ENCODE peak calls at places on chromosome X, in four cellular contexts. D is HepG2, Z is GM12878, N is WTC11. S is an unnamed sample.

GRCh38 chrX:147228153-147228552 is 413.6 kb upstream of the CXorf51A start:
- DNase-seq in D (no peak), Z (no peak), N (no peak), S (no peak)

GRCh38 chrX:11480626-11481025 is 185.1 kb downstream of the ARHGAP6 start:
- DNase-seq in D (no peak), Z (no peak), N (no peak), S (peak)

GRCh38 chrX:70554948-70555347 is 110.3 kb downstream of the DLG3 start:
- DNase-seq in D (no peak), Z (no peak), N (no peak), S (no peak)

GRCh38 chrX:111555559-111555958 is 44.1 kb downstream of the SERTM2 start:
- DNase-seq in D (no peak), Z (no peak), N (peak), S (no peak)

GRCh38 chrX:100911731-100912130 is 17.0 kb downstream of the XKRX start:
- DNase-seq in D (no peak), Z (no peak), N (no peak), S (no peak)

GRCh38 chrX:10157545-10157944 is 770 bp downstream of the CLCN4 start:
- DNase-seq in D (no peak), Z (no peak), N (no peak), S (no peak)

GRCh38 chrX:13180807-13181206 is 136.4 kb upstream of the FAM9C start:
- DNase-seq in D (no peak), Z (no peak), N (no peak), S (no peak)

GRCh38 chrX:95383778-95384177 is 1300.9 kb upstream of the DIAPH2 start:
- DNase-seq in D (no peak), Z (no peak), N (no peak), S (no peak)

GRCh38 chrX:153494541-153495361 is at the start of gene BGN:
- DNase-seq in D (peak), Z (no peak), N (peak), S (peak)

GRCh38 chrX:130539721-130540321 is 138.0 kb downstream of the RBMX2 start:
- DNase-seq in D (peak), Z (no peak), N (peak), S (peak)

GRCh38 chrX:134727363-134727762 is 69.1 kb upstream of the PLAC1 start:
- DNase-seq in D (peak), Z (no peak), N (no peak), S (no peak)

GRCh38 chrX:153647461-153648357 is 706 bp downstream of the DUSP9 start:
- DNase-seq in D (no peak), Z (no peak), N (no peak), S (no peak)

GRCh38 chrX:108447303-108447702 is 7.7 kb downstream of the COL4A5 start:
- DNase-seq in D (peak), Z (no peak), N (no peak), S (no peak)

GRCh38 chrX:8731579-8732395 is at the start of gene ANOS1:
- DNase-seq in D (no peak), Z (no peak), N (peak), S (no peak)

GRCh38 chrX:134624046-134624430 is 34.2 kb downstream of the PLAC1 start:
- DNase-seq in D (peak), Z (no peak), N (no peak), S (no peak)

GRCh38 chrX:40651620-40652223 is 4.4 kb upstream of the CXorf38 start:
- DNase-seq in D (peak), Z (no peak), N (peak), S (peak)

GRCh38 chrX:40543661-40544328 is 37.0 kb upstream of the ATP6AP2 start:
- DNase-seq in D (peak), Z (peak), N (no peak), S (peak)

GRCh38 chrX:32150141-32150540 is 1061.2 kb downstream of the DMD start:
- DNase-seq in D (no peak), Z (no peak), N (no peak), S (no peak)

GRCh38 chrX:19544693-19545305 is 29.5 kb upstream of the MAP3K15 start:
- DNase-seq in D (peak), Z (no peak), N (peak), S (peak)

GRCh38 chrX:15973299-15973698 is 118.7 kb upstream of the AP1S2 start:
- DNase-seq in D (peak), Z (peak), N (peak), S (peak)

GRCh38 chrX:52341493-52341892 is 27.3 kb upstream of the XAGE2 start:
- DNase-seq in D (no peak), Z (no peak), N (no peak), S (no peak)

GRCh38 chrX:155896512-155896911 is 15.4 kb downstream of the VAMP7 start:
- DNase-seq in D (no peak), Z (no peak), N (no peak), S (no peak)

GRCh38 chrX:129963729-129964128 is 18.7 kb upstream of the BCORL1 start:
- DNase-seq in D (no peak), Z (no peak), N (no peak), S (no peak)

GRCh38 chrX:119667111-119667928 is 25.6 kb downstream of the SEPTIN6 start:
- DNase-seq in D (no peak), Z (no peak), N (peak), S (no peak)

GRCh38 chrX:55593296-55593695 is 29.9 kb upstream of the FOXR2 start:
- DNase-seq in D (no peak), Z (no peak), N (no peak), S (no peak)

GRCh38 chrX:41827886-41828285 is 95.5 kb downstream of the CASK start:
- DNase-seq in D (no peak), Z (no peak), N (no peak), S (no peak)

GRCh38 chrX:79161655-79162054 is 17.2 kb downstream of the GPR174 start:
- DNase-seq in D (no peak), Z (peak), N (no peak), S (no peak)

GRCh38 chrX:32041181-32041580 is 969.3 kb upstream of the FTHL17 start:
- DNase-seq in D (no peak), Z (no peak), N (no peak), S (no peak)

GRCh38 chrX:68508799-68509198 is 9.9 kb downstream of the YIPF6 start:
- DNase-seq in D (no peak), Z (no peak), N (no peak), S (no peak)

GRCh38 chrX:69262036-69262905 is 97.0 kb upstream of the PJA1 start:
- DNase-seq in D (no peak), Z (no peak), N (no peak), S (no peak)

GRCh38 chrX:151703487-151703886 is 8.2 kb downstream of the PRRG3 start:
- DNase-seq in D (no peak), Z (no peak), N (no peak), S (no peak)

GRCh38 chrX:56499372-56499771 is 64.1 kb upstream of the UBQLN2 start:
- DNase-seq in D (no peak), Z (no peak), N (no peak), S (no peak)

GRCh38 chrX:140764401-140764919 is 54.9 kb downstream of the LINC00632 start:
- DNase-seq in D (no peak), Z (no peak), N (peak), S (peak)

GRCh38 chrX:40262641-40263560 is 165.1 kb upstream of the BCOR start:
- DNase-seq in D (peak), Z (no peak), N (no peak), S (no peak)

GRCh38 chrX:151765026-151765425 is 30.5 kb downstream of the CNGA2 start:
- DNase-seq in D (no peak), Z (no peak), N (no peak), S (no peak)

GRCh38 chrX:72245461-72246089 is 6.7 kb upstream of the ERCC6L start:
- DNase-seq in D (peak), Z (no peak), N (peak), S (peak)

GRCh38 chrX:2176733-2177132 is 324.0 kb downstream of the DHRSX start:
- DNase-seq in D (peak), Z (no peak), N (no peak), S (no peak)

GRCh38 chrX:64394059-64394873 is 986 bp downstream of the MTMR8 start:
- DNase-seq in D (no peak), Z (no peak), N (no peak), S (no peak)

GRCh38 chrX:4935846-4936245 is 1222.4 kb upstream of the PRKX start:
- DNase-seq in D (no peak), Z (no peak), N (no peak), S (no peak)
- TF ChIP-seq CREM in D (no peak), Z (no peak), N (no peak), S (no peak)

GRCh38 chrX:97616883-97617510 is 733.3 kb downstream of the RPA4 start:
- DNase-seq in D (peak), Z (peak), N (no peak), S (no peak)
- TF ChIP-seq CREM in D (no peak), Z (no peak), N (no peak), S (no peak)

GRCh38 chrX:7514871-7515599 is 327.9 kb upstream of the VCX start:
- DNase-seq in D (no peak), Z (no peak), N (no peak), S (no peak)

DNA sequence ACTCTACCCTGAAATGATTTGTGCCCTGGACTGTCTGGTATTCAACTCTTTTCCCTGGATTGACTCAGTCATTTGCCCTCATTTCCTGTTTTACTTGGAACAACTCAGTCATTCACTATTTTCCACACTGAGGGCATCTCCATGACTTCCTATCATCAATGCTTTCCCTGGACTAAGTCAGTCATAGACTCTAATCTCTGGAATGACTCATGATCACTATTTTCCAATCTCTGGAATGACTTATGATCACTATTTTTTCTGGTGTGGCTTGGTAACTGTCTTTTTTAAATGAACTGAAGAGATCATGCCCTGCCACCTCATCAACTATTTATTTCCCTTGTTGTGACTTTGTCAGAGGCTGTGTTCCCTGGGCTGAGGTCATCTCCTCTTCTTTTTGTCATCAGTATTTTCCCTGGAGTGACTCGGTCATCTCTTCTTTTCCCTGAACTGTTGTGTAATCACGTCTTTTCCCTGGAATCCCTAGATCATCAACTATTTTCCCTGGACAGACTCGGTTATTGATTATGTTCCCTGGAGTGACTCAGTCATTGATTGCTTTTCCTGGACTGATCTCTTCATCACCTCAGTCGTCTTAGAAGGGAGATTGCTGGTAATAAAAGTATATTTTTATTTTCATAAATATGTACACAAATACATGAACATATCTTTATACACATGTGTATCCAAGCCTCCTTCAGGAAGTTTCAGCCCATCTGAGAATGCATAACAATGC is 327.1 kb upstream of the VCX start:
- DNase-seq in D (no peak), Z (no peak), N (no peak), S (no peak)
- TF ChIP-seq CREM in D (no peak), Z (no peak), N (no peak), S (no peak)

GRCh38 chrX:24561121-24561520 is 86.0 kb downstream of the PCYT1B start:
- DNase-seq in D (no peak), Z (no peak), N (no peak), S (peak)
- TF ChIP-seq CREM in D (no peak), Z (no peak), N (no peak), S (no peak)

DNA sequence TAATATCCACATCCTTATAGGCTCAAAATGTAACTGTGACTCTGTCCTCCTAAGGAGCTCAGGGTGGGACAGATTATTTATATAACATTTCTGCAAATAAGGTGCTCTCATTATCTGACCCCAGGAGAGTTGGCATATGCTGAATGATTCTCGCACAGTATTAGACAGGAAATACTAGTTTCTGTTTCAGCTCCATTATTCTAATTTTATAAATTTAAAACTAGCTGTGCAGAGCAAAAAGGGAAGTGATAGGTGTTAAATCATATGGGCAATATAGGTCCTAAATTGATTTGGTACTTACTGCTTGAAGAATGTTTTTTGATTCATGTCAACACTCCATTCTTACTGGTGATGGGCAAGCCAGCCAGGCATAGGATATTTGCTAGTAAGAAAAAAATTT is 141.5 kb downstream of the GLRA2 start:
- DNase-seq in D (no peak), Z (peak), N (no peak), S (no peak)
- TF ChIP-seq CREM in D (no peak), Z (no peak), N (no peak), S (no peak)